ENCODE peak calls at places on chromosomes 13 and 19, in eight cellular contexts. H, X, J, I, W, K, C and P are unnamed samples.

GRCh38 chr13:44158741-44159632 is 214.6 kb upstream of the SERP2 start:
- DNase-seq in H (no peak), X (peak), J (no peak), I (no peak), W (no peak), K (no peak), C (no peak), P (no peak)

GRCh38 chr13:95112883-95113282 is 188.4 kb downstream of the ABCC4 start:
- DNase-seq in H (no peak), X (no peak), J (no peak), I (no peak), W (no peak), K (no peak), C (no peak), P (no peak)

GRCh38 chr13:50222569-50223332 is 207.5 kb downstream of the KCNRG start:
- DNase-seq in H (peak), X (peak), J (no peak), I (peak), W (peak), K (peak), C (peak), P (peak)

GRCh38 chr19:8686549-8686948 is 12.0 kb downstream of the ACTL9 start:
- DNase-seq in H (no peak), X (no peak), J (no peak), I (no peak), W (no peak), K (no peak), C (no peak), P (no peak)

GRCh38 chr13:113417008-113417735 is 36.1 kb downstream of the ADPRHL1 start:
- DNase-seq in H (no peak), X (no peak), J (no peak), I (no peak), W (no peak), K (peak), C (no peak), P (no peak)

GRCh38 chr19:52665529-52665928 is 27.4 kb upstream of the ZNF83 start:
- DNase-seq in H (peak), X (no peak), J (no peak), I (peak), W (peak), K (peak), C (peak), P (peak)

GRCh38 chr13:44815507-44816074 is 173.7 kb downstream of the NUFIP1 start:
- DNase-seq in H (peak), X (no peak), J (peak), I (peak), W (peak), K (peak), C (peak), P (peak)

GRCh38 chr13:57682128-57682716 is 50.7 kb downstream of the PCDH17 start:
- DNase-seq in H (no peak), X (no peak), J (no peak), I (no peak), W (no peak), K (no peak), C (no peak), P (no peak)

GRCh38 chr19:13122275-13122878 is 4.3 kb downstream of the NACC1 start:
- DNase-seq in H (no peak), X (no peak), J (no peak), I (no peak), W (no peak), K (no peak), C (no peak), P (no peak)

GRCh38 chr13:50677687-50678463 is 165.6 kb downstream of the DLEU7 start:
- DNase-seq in H (no peak), X (no peak), J (no peak), I (peak), W (peak), K (peak), C (peak), P (peak)

DNA sequence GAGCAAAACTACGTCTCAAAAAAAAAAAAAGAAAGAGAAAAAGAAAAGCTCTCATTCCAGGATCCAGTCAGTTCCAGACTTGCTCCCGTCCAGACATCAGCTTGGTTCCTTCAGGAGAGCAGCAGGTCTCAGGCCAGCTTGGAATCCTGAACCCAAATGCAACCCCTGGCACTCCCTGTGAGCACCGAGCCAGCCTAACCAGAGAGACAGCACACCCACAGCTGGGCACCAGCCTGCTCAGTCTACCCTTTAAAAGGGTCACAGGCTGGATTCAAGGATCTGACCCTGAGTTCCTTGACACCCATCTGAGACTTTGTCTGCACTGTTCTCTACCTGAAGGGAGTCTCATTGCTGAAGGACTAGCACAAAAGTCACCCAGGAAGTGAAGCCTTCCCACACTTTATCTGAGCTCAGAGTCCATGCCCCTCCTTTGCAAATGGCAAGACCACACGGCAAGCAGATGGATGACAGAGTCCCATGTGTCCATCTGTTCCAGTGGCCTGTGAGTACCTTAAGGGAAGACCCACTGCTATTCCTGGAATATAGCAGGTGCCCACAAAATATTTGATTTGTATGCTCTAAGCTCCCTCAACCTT is 1.4 kb downstream of the PEPD start:
- DNase-seq in H (no peak), X (no peak), J (no peak), I (no peak), W (no peak), K (no peak), C (no peak), P (no peak)
- H3K4me3 ChIP-seq in H (no peak), X (peak), J (peak), I (no peak), W (no peak), K (no peak), C (no peak), P (no peak)

GRCh38 chr19:45342911-45343310 is 2.4 kb downstream of the KLC3 start:
- DNase-seq in H (no peak), X (no peak), J (no peak), I (no peak), W (no peak), K (no peak), C (no peak), P (no peak)

GRCh38 chr19:45346449-45346848 is 5.9 kb downstream of the KLC3 start:
- DNase-seq in H (no peak), X (no peak), J (no peak), I (no peak), W (no peak), K (peak), C (no peak), P (no peak)

GRCh38 chr19:45347570-45348366 is 7.2 kb downstream of the KLC3 start:
- DNase-seq in H (no peak), X (no peak), J (no peak), I (no peak), W (no peak), K (no peak), C (no peak), P (no peak)

GRCh38 chr19:45345506-45345860 is 4.9 kb downstream of the KLC3 start:
- DNase-seq in H (no peak), X (no peak), J (no peak), I (no peak), W (no peak), K (no peak), C (no peak), P (no peak)

GRCh38 chr19:45344621-45345505 is 4.3 kb downstream of the KLC3 start:
- DNase-seq in H (no peak), X (no peak), J (no peak), I (no peak), W (peak), K (peak), C (no peak), P (no peak)
- H3K9ac ChIP-seq in H (no peak), X (no peak), J (no peak), I (no peak), W (no peak), K (no peak), C (no peak), P (no peak)

DNA sequence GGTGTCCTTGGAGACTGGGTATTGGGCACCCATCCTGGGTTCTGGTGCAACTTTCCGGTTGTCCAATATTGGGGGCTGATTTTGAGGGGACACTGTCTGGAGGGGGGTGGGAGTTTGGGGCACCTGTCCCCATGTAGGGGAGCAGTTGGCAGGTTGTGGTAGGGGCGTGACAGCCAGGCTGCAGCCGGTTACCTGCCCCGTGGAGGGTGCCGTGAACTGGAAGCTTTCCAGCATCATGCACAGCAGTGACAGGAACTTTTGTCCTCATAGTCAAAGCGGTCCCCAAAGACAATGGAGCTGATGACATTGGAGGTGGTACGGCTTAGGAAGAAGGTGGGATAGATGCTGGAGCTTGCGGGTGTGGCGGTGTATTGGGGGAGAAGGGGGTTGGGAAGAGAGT is 34.3 kb downstream of the CYP2B6 start:
- DNase-seq in H (no peak), X (no peak), J (no peak), I (no peak), W (no peak), K (no peak), C (no peak), P (no peak)
- H3K4me3 ChIP-seq in H (no peak), X (no peak), J (no peak), I (no peak), W (no peak), K (no peak), C (no peak), P (no peak)

GRCh38 chr19:47507924-47508553 is 6.8 kb downstream of the NAPA start:
- DNase-seq in H (no peak), X (no peak), J (no peak), I (no peak), W (no peak), K (no peak), C (no peak), P (no peak)
- H3K9ac ChIP-seq in H (peak), X (peak), J (no peak), I (no peak), W (no peak), K (no peak), C (no peak), P (no peak)

GRCh38 chr19:23764781-23765180 is 6.1 kb upstream of the ZNF681 start:
- DNase-seq in H (no peak), X (no peak), J (no peak), I (no peak), W (no peak), K (no peak), C (no peak), P (no peak)
- H3K4me3 ChIP-seq in H (no peak), X (peak), J (no peak), I (no peak), W (no peak), K (no peak), C (no peak), P (no peak)